ENCODE peak calls at places on chromosomes 12 and 14, in nine cellular contexts. V is GM13976, W is cardiac fibroblast, A is lower leg skin, U is tibial nerve, K is prostate gland, P is stomach, B is uterus, J is mammary epithelial cell. D is an unnamed sample.

GRCh38 chr14:72075649-72076334 is 143.6 kb downstream of the RGS6 start:
- DNase-seq in V (no peak), W (no peak), A (no peak), U (no peak), K (no peak), P (no peak), B (no peak), J (no peak), D (no peak)

GRCh38 chr12:63766498-63766897 is 13.2 kb upstream of the RXYLT1 start:
- DNase-seq in V (no peak), W (peak), A (no peak), U (no peak), K (no peak), P (no peak), B (no peak), J (no peak), D (no peak)

GRCh38 chr14:57634335-57634734 is 140.7 kb upstream of the CCDC198 start:
- DNase-seq in V (no peak), W (no peak), A (no peak), U (no peak), K (no peak), P (no peak), B (no peak), J (no peak), D (no peak)

GRCh38 chr12:113598815-113599406 is 127.2 kb upstream of the LHX5 start:
- DNase-seq in V (no peak), W (no peak), A (no peak), U (no peak), K (no peak), P (no peak), B (no peak), J (no peak), D (no peak)

GRCh38 chr14:42047421-42048045 is 440.9 kb downstream of the LRFN5 start:
- DNase-seq in V (no peak), W (peak), A (no peak), U (no peak), K (no peak), P (no peak), B (no peak), J (no peak), D (no peak)

GRCh38 chr12:22979854-22980253 is 354.9 kb downstream of the ETNK1 start:
- DNase-seq in V (no peak), W (peak), A (no peak), U (no peak), K (no peak), P (no peak), B (no peak), J (peak), D (no peak)

GRCh38 chr12:125228519-125229260 is 163.5 kb downstream of the AACS start:
- DNase-seq in V (no peak), W (no peak), A (no peak), U (no peak), K (no peak), P (no peak), B (no peak), J (no peak), D (no peak)

GRCh38 chr12:46459111-46459510 is 86.5 kb upstream of the SLC38A2 start:
- DNase-seq in V (no peak), W (peak), A (no peak), U (no peak), K (no peak), P (no peak), B (no peak), J (peak), D (no peak)

GRCh38 chr12:121915841-121916321 is 2.5 kb upstream of the CFAP251 start:
- DNase-seq in V (no peak), W (peak), A (no peak), U (no peak), K (no peak), P (no peak), B (no peak), J (peak), D (no peak)

GRCh38 chr14:53493895-53494294 is 340.8 kb upstream of the DDHD1 start:
- DNase-seq in V (no peak), W (no peak), A (no peak), U (no peak), K (no peak), P (no peak), B (no peak), J (no peak), D (no peak)

GRCh38 chr14:26984318-26985177 is 386.7 kb upstream of the NOVA1 start:
- DNase-seq in V (no peak), W (peak), A (peak), U (peak), K (peak), P (peak), B (peak), J (peak), D (no peak)

GRCh38 chr12:32566663-32567634 is 112.2 kb upstream of the DNM1L start:
- DNase-seq in V (no peak), W (no peak), A (no peak), U (no peak), K (no peak), P (no peak), B (no peak), J (peak), D (no peak)

GRCh38 chr14:37443461-37443860 is 151.6 kb downstream of the FOXA1 start:
- DNase-seq in V (no peak), W (no peak), A (no peak), U (no peak), K (no peak), P (no peak), B (no peak), J (no peak), D (no peak)

GRCh38 chr14:65214741-65215140 is 112.4 kb upstream of the MAX start:
- DNase-seq in V (no peak), W (no peak), A (no peak), U (no peak), K (peak), P (no peak), B (no peak), J (no peak), D (no peak)

GRCh38 chr12:62914443-62914909 is 20.5 kb downstream of the PPM1H start:
- DNase-seq in V (no peak), W (no peak), A (no peak), U (no peak), K (no peak), P (no peak), B (no peak), J (no peak), D (no peak)

GRCh38 chr12:102602549-102602948 is 122.2 kb upstream of the IGF1 start:
- DNase-seq in V (no peak), W (no peak), A (no peak), U (no peak), K (no peak), P (no peak), B (no peak), J (no peak), D (no peak)

GRCh38 chr14:100004392-100004791 is 60.8 kb upstream of the EVL start:
- DNase-seq in V (no peak), W (no peak), A (no peak), U (no peak), K (no peak), P (no peak), B (no peak), J (peak), D (no peak)

GRCh38 chr12:108313609-108314331 is 25.3 kb downstream of the CMKLR1 start:
- DNase-seq in V (no peak), W (no peak), A (no peak), U (peak), K (no peak), P (no peak), B (no peak), J (no peak), D (peak)

GRCh38 chr12:60689137-60689536 is 1093.3 kb downstream of the SLC16A7 start:
- DNase-seq in V (no peak), W (no peak), A (no peak), U (no peak), K (no peak), P (no peak), B (no peak), J (peak), D (no peak)

DNA sequence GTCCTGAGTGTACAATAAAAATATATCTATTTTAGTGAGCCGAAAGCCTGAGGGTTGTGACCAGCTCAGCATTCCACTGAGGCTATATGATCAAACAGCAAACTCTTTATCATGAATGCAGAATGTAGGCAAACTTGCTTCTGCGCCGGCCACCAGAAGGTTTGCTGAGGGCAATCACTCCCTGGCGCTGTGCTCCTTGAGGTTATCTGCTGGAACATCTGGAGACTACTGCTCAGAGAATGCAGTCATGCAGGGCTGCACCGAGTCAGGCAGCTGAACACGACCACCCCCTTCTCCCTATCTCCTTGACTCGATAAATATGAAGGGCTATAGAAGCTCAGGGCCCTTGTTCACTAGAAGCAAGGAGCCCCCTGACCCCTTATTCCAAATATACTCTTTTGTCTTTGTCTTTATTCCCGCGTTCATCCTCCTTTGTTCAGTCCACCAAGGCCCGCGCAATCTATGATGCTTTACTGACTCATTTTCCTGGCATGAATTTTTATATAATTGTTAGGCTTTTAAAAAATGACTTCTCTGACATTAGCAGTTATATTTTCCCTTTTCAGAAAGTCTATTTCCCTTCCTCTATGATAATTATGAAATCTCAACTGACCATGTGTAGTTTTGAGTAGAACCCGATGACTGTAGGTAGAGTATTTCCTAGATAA is 1089.3 kb downstream of the SLC16A7 start:
- DNase-seq in V (no peak), W (peak), A (no peak), U (no peak), K (no peak), P (no peak), B (no peak), J (no peak), D (no peak)
- TF ChIP-seq CTCF in V (no peak), W (peak), A (no peak), U (no peak), K (no peak), P (no peak), B (no peak), J (peak), D (no peak)

GRCh38 chr12:130192667-130193345 is 30.5 kb downstream of the FZD10 start:
- DNase-seq in V (no peak), W (no peak), A (no peak), U (no peak), K (no peak), P (peak), B (no peak), J (no peak), D (no peak)
- TF ChIP-seq CTCF in V (no peak), W (no peak), A (no peak), U (no peak), K (no peak), P (no peak), B (no peak), J (no peak), D (no peak)

DNA sequence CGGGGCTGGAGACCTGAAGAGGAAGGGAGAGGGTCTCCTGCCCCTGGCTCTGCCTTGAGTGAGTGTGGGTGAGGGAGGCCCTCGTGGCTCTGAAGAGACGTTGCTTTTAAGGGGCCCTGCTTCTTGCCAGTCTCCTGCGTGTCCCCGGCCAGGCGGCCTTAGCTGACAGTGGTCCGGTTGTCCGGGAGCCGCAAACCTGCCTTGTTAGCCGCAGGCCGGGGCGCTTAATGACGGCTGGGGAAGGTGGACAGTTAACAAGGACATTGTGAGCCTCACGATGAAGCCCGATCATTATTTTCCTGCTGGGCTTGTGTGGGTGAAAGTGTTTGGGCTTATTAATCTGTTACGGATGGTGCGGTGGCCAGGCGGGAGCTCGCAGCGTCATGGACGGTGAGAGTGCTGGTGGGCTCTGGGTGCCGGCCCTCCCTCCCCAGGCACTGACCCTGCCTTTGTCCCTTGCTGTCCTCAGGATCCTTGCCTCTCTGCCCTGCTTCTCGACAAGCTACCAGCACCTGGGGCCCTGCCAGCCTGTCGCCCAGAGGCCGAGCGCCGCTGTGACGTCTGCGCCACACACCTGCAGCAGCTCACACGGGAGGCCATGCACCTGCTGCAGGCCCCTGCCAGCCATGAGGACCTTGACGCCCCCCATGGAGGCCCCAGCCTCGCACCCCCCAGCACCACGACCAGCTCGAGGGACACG is 13.3 kb downstream of the KIF26A start:
- DNase-seq in V (no peak), W (no peak), A (no peak), U (no peak), K (no peak), P (no peak), B (no peak), J (no peak), D (no peak)
- TF ChIP-seq CTCF in V (no peak), W (no peak), A (no peak), U (no peak), K (no peak), P (no peak), B (no peak), J (no peak), D (no peak)

GRCh38 chr14:21768116-21768874 is 94.7 kb upstream of the OR4E1 start:
- DNase-seq in V (no peak), W (peak), A (no peak), U (no peak), K (no peak), P (no peak), B (no peak), J (peak), D (no peak)
- TF ChIP-seq CTCF in V (peak), W (peak), A (no peak), U (no peak), K (no peak), P (no peak), B (no peak), J (peak), D (no peak)

DNA sequence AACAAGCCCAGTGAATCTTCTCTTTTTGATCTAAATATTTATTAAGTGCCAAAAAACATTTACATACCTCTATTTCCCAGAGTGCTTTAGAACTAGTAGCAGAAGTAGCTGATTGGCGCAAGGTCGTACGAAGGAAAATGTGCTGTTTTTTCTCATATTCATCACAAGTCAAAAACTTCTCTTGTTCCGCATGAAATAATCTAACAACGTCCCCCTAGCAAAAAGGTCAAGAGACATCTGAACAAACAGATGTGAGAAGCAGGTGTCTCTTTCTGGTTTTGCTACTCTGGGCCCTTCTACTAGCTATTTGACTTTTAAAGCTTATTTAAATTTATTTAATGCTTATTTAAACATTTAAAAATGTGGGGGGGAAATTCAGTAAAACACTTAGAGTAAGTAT is 117.8 kb downstream of the ITPR2 start:
- DNase-seq in V (no peak), W (no peak), A (no peak), U (no peak), K (no peak), P (no peak), B (no peak), J (no peak), D (no peak)
- TF ChIP-seq CTCF in V (no peak), W (no peak), A (no peak), U (no peak), K (no peak), P (no peak), B (no peak), J (no peak), D (no peak)

GRCh38 chr12:118436986-118437385 is 60.6 kb downstream of the SUDS3 start:
- DNase-seq in V (no peak), W (peak), A (no peak), U (no peak), K (no peak), P (no peak), B (no peak), J (no peak), D (no peak)

GRCh38 chr12:118439068-118439467 is 62.7 kb downstream of the SUDS3 start:
- DNase-seq in V (no peak), W (no peak), A (no peak), U (no peak), K (no peak), P (no peak), B (no peak), J (no peak), D (no peak)

GRCh38 chr12:118430516-118430915 is 54.2 kb downstream of the SUDS3 start:
- DNase-seq in V (no peak), W (peak), A (no peak), U (no peak), K (no peak), P (no peak), B (no peak), J (no peak), D (no peak)

GRCh38 chr12:118432812-118433540 is 56.6 kb downstream of the SUDS3 start:
- DNase-seq in V (no peak), W (peak), A (no peak), U (no peak), K (no peak), P (no peak), B (no peak), J (no peak), D (no peak)

GRCh38 chr12:118436002-118436724 is 59.8 kb downstream of the SUDS3 start:
- DNase-seq in V (peak), W (peak), A (no peak), U (no peak), K (no peak), P (no peak), B (no peak), J (no peak), D (no peak)
- TF ChIP-seq CTCF in V (no peak), W (peak), A (no peak), U (no peak), K (no peak), P (no peak), B (no peak), J (no peak), D (peak)

D was measured in psoas muscle.